ENCODE peak calls at places on chromosomes 6 and 20, in eight cellular contexts. One of them, this sample, is unnamed.

GRCh38 chr6:112117554-112117953 is 30.2 kb downstream of the FAM229B start:
- DNase-seq in right lobe of liver: no peak
- DNase-seq in SW480: peak
- DNase-seq in HFFc6: peak
- DNase-seq in SHP77 treated with DMSO at 0.1 percent for 48 hours: no peak
- DNase-seq in amniotic stem cell: no peak
- DNase-seq in iPS DF 19.7: no peak
- DNase-seq in PC-3: peak
- DNase-seq in this sample: no peak

GRCh38 chr6:14711056-14711703 is 534.7 kb upstream of the JARID2 start:
- DNase-seq in iPS DF 19.7: no peak
- DNase-seq in HFFc6: peak
- DNase-seq in SW480: peak
- DNase-seq in PC-3: peak
- DNase-seq in SHP77 treated with DMSO at 0.1 percent for 48 hours: no peak
- DNase-seq in right lobe of liver: no peak
- DNase-seq in amniotic stem cell: no peak
- DNase-seq in this sample: no peak

GRCh38 chr20:21575167-21575566 is 61.3 kb upstream of the NKX2-2 start:
- DNase-seq in SHP77 treated with DMSO at 0.1 percent for 48 hours: no peak
- DNase-seq in HFFc6: no peak
- DNase-seq in SW480: no peak
- DNase-seq in right lobe of liver: no peak
- DNase-seq in amniotic stem cell: no peak
- DNase-seq in iPS DF 19.7: no peak
- DNase-seq in PC-3: no peak
- DNase-seq in this sample: no peak

GRCh38 chr6:156776470-156776840 is 723 bp upstream of the ARID1B start:
- DNase-seq in iPS DF 19.7: no peak
- DNase-seq in right lobe of liver: no peak
- DNase-seq in amniotic stem cell: no peak
- DNase-seq in SHP77 treated with DMSO at 0.1 percent for 48 hours: peak
- DNase-seq in PC-3: peak
- DNase-seq in HFFc6: peak
- DNase-seq in SW480: peak
- DNase-seq in this sample: no peak

GRCh38 chr20:40769677-40770285 is 80.7 kb upstream of the MAFB start:
- DNase-seq in PC-3: no peak
- DNase-seq in right lobe of liver: no peak
- DNase-seq in SHP77 treated with DMSO at 0.1 percent for 48 hours: no peak
- DNase-seq in SW480: no peak
- DNase-seq in amniotic stem cell: no peak
- DNase-seq in iPS DF 19.7: no peak
- DNase-seq in HFFc6: no peak
- DNase-seq in this sample: no peak

GRCh38 chr6:26056583-26057350 is 30.5 kb upstream of the HFE start:
- DNase-seq in SHP77 treated with DMSO at 0.1 percent for 48 hours: no peak
- DNase-seq in SW480: no peak
- DNase-seq in amniotic stem cell: no peak
- DNase-seq in PC-3: peak
- DNase-seq in right lobe of liver: no peak
- DNase-seq in iPS DF 19.7: no peak
- DNase-seq in HFFc6: no peak
- DNase-seq in this sample: peak

GRCh38 chr20:59191756-59192532 is 28.3 kb downstream of the ZNF831 start:
- DNase-seq in iPS DF 19.7: no peak
- DNase-seq in PC-3: no peak
- DNase-seq in SW480: no peak
- DNase-seq in amniotic stem cell: no peak
- DNase-seq in SHP77 treated with DMSO at 0.1 percent for 48 hours: no peak
- DNase-seq in right lobe of liver: no peak
- DNase-seq in HFFc6: no peak
- DNase-seq in this sample: no peak

GRCh38 chr20:54137115-54137514 is 36.7 kb downstream of the CYP24A1 start:
- DNase-seq in SHP77 treated with DMSO at 0.1 percent for 48 hours: no peak
- DNase-seq in amniotic stem cell: no peak
- DNase-seq in SW480: no peak
- DNase-seq in PC-3: no peak
- DNase-seq in HFFc6: peak
- DNase-seq in right lobe of liver: no peak
- DNase-seq in iPS DF 19.7: no peak
- DNase-seq in this sample: no peak

GRCh38 chr20:58649288-58650180 is 1.5 kb upstream of the STX16 start:
- DNase-seq in SW480: no peak
- DNase-seq in SHP77 treated with DMSO at 0.1 percent for 48 hours: no peak
- DNase-seq in amniotic stem cell: no peak
- DNase-seq in right lobe of liver: peak
- DNase-seq in PC-3: no peak
- DNase-seq in HFFc6: no peak
- DNase-seq in iPS DF 19.7: no peak
- DNase-seq in this sample: no peak

GRCh38 chr6:106502534-106502933 is 126.8 kb downstream of the RTN4IP1 start:
- DNase-seq in SHP77 treated with DMSO at 0.1 percent for 48 hours: no peak
- DNase-seq in right lobe of liver: no peak
- DNase-seq in HFFc6: no peak
- DNase-seq in iPS DF 19.7: no peak
- DNase-seq in PC-3: peak
- DNase-seq in SW480: no peak
- DNase-seq in amniotic stem cell: no peak
- DNase-seq in this sample: no peak

GRCh38 chr6:139303176-139303575 is 11.4 kb upstream of the TXLNB start:
- DNase-seq in HFFc6: no peak
- DNase-seq in SHP77 treated with DMSO at 0.1 percent for 48 hours: no peak
- DNase-seq in iPS DF 19.7: no peak
- DNase-seq in PC-3: no peak
- DNase-seq in amniotic stem cell: no peak
- DNase-seq in right lobe of liver: no peak
- DNase-seq in SW480: no peak
- DNase-seq in this sample: no peak

GRCh38 chr6:47478233-47479155 is 905 bp downstream of the CD2AP start:
- DNase-seq in amniotic stem cell: no peak
- DNase-seq in HFFc6: no peak
- DNase-seq in SW480: peak
- DNase-seq in SHP77 treated with DMSO at 0.1 percent for 48 hours: peak
- DNase-seq in right lobe of liver: peak
- DNase-seq in iPS DF 19.7: no peak
- DNase-seq in PC-3: peak
- DNase-seq in this sample: no peak

GRCh38 chr6:129754750-129755149 is 44.8 kb upstream of the ARHGAP18 start:
- DNase-seq in SW480: no peak
- DNase-seq in right lobe of liver: no peak
- DNase-seq in HFFc6: no peak
- DNase-seq in amniotic stem cell: no peak
- DNase-seq in PC-3: no peak
- DNase-seq in iPS DF 19.7: no peak
- DNase-seq in SHP77 treated with DMSO at 0.1 percent for 48 hours: no peak
- DNase-seq in this sample: no peak

GRCh38 chr6:16949696-16950095 is 152.2 kb upstream of the STMND1 start:
- DNase-seq in iPS DF 19.7: no peak
- DNase-seq in SW480: no peak
- DNase-seq in amniotic stem cell: no peak
- DNase-seq in PC-3: no peak
- DNase-seq in HFFc6: peak
- DNase-seq in right lobe of liver: no peak
- DNase-seq in SHP77 treated with DMSO at 0.1 percent for 48 hours: no peak
- DNase-seq in this sample: no peak

GRCh38 chr20:11822116-11822794 is 95.4 kb upstream of the BTBD3 start:
- DNase-seq in HFFc6: no peak
- DNase-seq in iPS DF 19.7: no peak
- DNase-seq in SW480: no peak
- DNase-seq in PC-3: no peak
- DNase-seq in amniotic stem cell: no peak
- DNase-seq in right lobe of liver: no peak
- DNase-seq in SHP77 treated with DMSO at 0.1 percent for 48 hours: no peak
- DNase-seq in this sample: no peak

GRCh38 chr20:24704899-24705298 is 235.5 kb downstream of the SYNDIG1 start:
- DNase-seq in iPS DF 19.7: no peak
- DNase-seq in PC-3: no peak
- DNase-seq in SW480: no peak
- DNase-seq in HFFc6: no peak
- DNase-seq in right lobe of liver: peak
- DNase-seq in amniotic stem cell: no peak
- DNase-seq in SHP77 treated with DMSO at 0.1 percent for 48 hours: no peak
- DNase-seq in this sample: no peak

GRCh38 chr20:47305667-47306066 is 50.8 kb downstream of the ZMYND8 start:
- DNase-seq in HFFc6: no peak
- DNase-seq in SHP77 treated with DMSO at 0.1 percent for 48 hours: no peak
- DNase-seq in SW480: no peak
- DNase-seq in amniotic stem cell: no peak
- DNase-seq in iPS DF 19.7: no peak
- DNase-seq in PC-3: no peak
- DNase-seq in right lobe of liver: no peak
- DNase-seq in this sample: no peak

GRCh38 chr6:143328885-143329284 is 121.6 kb downstream of the ADAT2 start:
- DNase-seq in right lobe of liver: no peak
- DNase-seq in SW480: no peak
- DNase-seq in HFFc6: peak
- DNase-seq in PC-3: peak
- DNase-seq in amniotic stem cell: no peak
- DNase-seq in iPS DF 19.7: no peak
- DNase-seq in SHP77 treated with DMSO at 0.1 percent for 48 hours: no peak
- DNase-seq in this sample: no peak

GRCh38 chr6:36599791-36600209 is 5.6 kb downstream of the SRSF3 start:
- DNase-seq in right lobe of liver: no peak
- DNase-seq in HFFc6: peak
- DNase-seq in amniotic stem cell: no peak
- DNase-seq in iPS DF 19.7: no peak
- DNase-seq in SHP77 treated with DMSO at 0.1 percent for 48 hours: no peak
- DNase-seq in PC-3: no peak
- DNase-seq in SW480: no peak
- DNase-seq in this sample: no peak

GRCh38 chr6:82959385-82959941 is 106.2 kb downstream of the UBE3D start:
- DNase-seq in PC-3: no peak
- DNase-seq in iPS DF 19.7: peak
- DNase-seq in SW480: no peak
- DNase-seq in HFFc6: peak
- DNase-seq in amniotic stem cell: no peak
- DNase-seq in SHP77 treated with DMSO at 0.1 percent for 48 hours: no peak
- DNase-seq in right lobe of liver: no peak
- DNase-seq in this sample: no peak

GRCh38 chr6:45590751-45591184 is 213.0 kb upstream of the SUPT3H start:
- DNase-seq in SHP77 treated with DMSO at 0.1 percent for 48 hours: no peak
- DNase-seq in right lobe of liver: no peak
- DNase-seq in SW480: no peak
- DNase-seq in HFFc6: no peak
- DNase-seq in amniotic stem cell: no peak
- DNase-seq in PC-3: peak
- DNase-seq in iPS DF 19.7: no peak
- DNase-seq in this sample: no peak

GRCh38 chr6:151313060-151313459 is 73.3 kb downstream of the AKAP12 start:
- DNase-seq in HFFc6: no peak
- DNase-seq in amniotic stem cell: no peak
- DNase-seq in SHP77 treated with DMSO at 0.1 percent for 48 hours: no peak
- DNase-seq in iPS DF 19.7: peak
- DNase-seq in PC-3: no peak
- DNase-seq in SW480: no peak
- DNase-seq in right lobe of liver: no peak
- DNase-seq in this sample: no peak

GRCh38 chr6:99547526-99547925 is 20.9 kb downstream of the CCNC start:
- DNase-seq in iPS DF 19.7: no peak
- DNase-seq in HFFc6: no peak
- DNase-seq in right lobe of liver: no peak
- DNase-seq in PC-3: peak
- DNase-seq in SW480: no peak
- DNase-seq in SHP77 treated with DMSO at 0.1 percent for 48 hours: no peak
- DNase-seq in amniotic stem cell: no peak
- DNase-seq in this sample: no peak

GRCh38 chr20:63969851-63970713 is at the start of gene ZNF512B:
- DNase-seq in SW480: peak
- DNase-seq in PC-3: peak
- DNase-seq in right lobe of liver: peak
- DNase-seq in iPS DF 19.7: no peak
- DNase-seq in SHP77 treated with DMSO at 0.1 percent for 48 hours: no peak
- DNase-seq in HFFc6: no peak
- DNase-seq in amniotic stem cell: no peak
- DNase-seq in this sample: no peak

GRCh38 chr20:39233755-39234154 is 271.6 kb downstream of the DHX35 start:
- DNase-seq in HFFc6: no peak
- DNase-seq in right lobe of liver: no peak
- DNase-seq in PC-3: no peak
- DNase-seq in iPS DF 19.7: no peak
- DNase-seq in SW480: no peak
- DNase-seq in SHP77 treated with DMSO at 0.1 percent for 48 hours: no peak
- DNase-seq in amniotic stem cell: no peak
- DNase-seq in this sample: no peak

GRCh38 chr6:138287144-138287955 is 69.1 kb upstream of the PBOV1 start:
- DNase-seq in amniotic stem cell: no peak
- DNase-seq in SHP77 treated with DMSO at 0.1 percent for 48 hours: no peak
- DNase-seq in iPS DF 19.7: no peak
- DNase-seq in SW480: peak
- DNase-seq in HFFc6: peak
- DNase-seq in PC-3: peak
- DNase-seq in right lobe of liver: peak
- DNase-seq in this sample: peak

GRCh38 chr6:44012078-44012493 is 115.2 kb downstream of the MRPL14 start:
- DNase-seq in iPS DF 19.7: no peak
- DNase-seq in SHP77 treated with DMSO at 0.1 percent for 48 hours: no peak
- DNase-seq in SW480: peak
- DNase-seq in HFFc6: peak
- DNase-seq in right lobe of liver: no peak
- DNase-seq in PC-3: peak
- DNase-seq in amniotic stem cell: peak
- DNase-seq in this sample: no peak

GRCh38 chr20:19257865-19258264 is 45.4 kb downstream of the SLC24A3 start:
- DNase-seq in SW480: no peak
- DNase-seq in right lobe of liver: no peak
- DNase-seq in PC-3: no peak
- DNase-seq in SHP77 treated with DMSO at 0.1 percent for 48 hours: no peak
- DNase-seq in amniotic stem cell: no peak
- DNase-seq in HFFc6: no peak
- DNase-seq in iPS DF 19.7: no peak
- DNase-seq in this sample: no peak

GRCh38 chr6:46581459-46582177 is 71.0 kb downstream of the CYP39A1 start:
- DNase-seq in right lobe of liver: no peak
- DNase-seq in SHP77 treated with DMSO at 0.1 percent for 48 hours: no peak
- DNase-seq in HFFc6: no peak
- DNase-seq in amniotic stem cell: no peak
- DNase-seq in PC-3: no peak
- DNase-seq in iPS DF 19.7: no peak
- DNase-seq in SW480: no peak
- DNase-seq in this sample: no peak

GRCh38 chr6:3061501-3061941 is 6.8 kb upstream of the RIPK1 start:
- DNase-seq in iPS DF 19.7: no peak
- DNase-seq in amniotic stem cell: peak
- DNase-seq in SW480: peak
- DNase-seq in right lobe of liver: no peak
- DNase-seq in SHP77 treated with DMSO at 0.1 percent for 48 hours: no peak
- DNase-seq in HFFc6: peak
- DNase-seq in PC-3: peak
- DNase-seq in this sample: no peak

GRCh38 chr6:19979059-19979458 is 141.9 kb downstream of the ID4 start:
- DNase-seq in SHP77 treated with DMSO at 0.1 percent for 48 hours: no peak
- DNase-seq in HFFc6: no peak
- DNase-seq in PC-3: no peak
- DNase-seq in right lobe of liver: no peak
- DNase-seq in SW480: no peak
- DNase-seq in iPS DF 19.7: no peak
- DNase-seq in amniotic stem cell: no peak
- DNase-seq in this sample: no peak

GRCh38 chr6:159036673-159037072 is 8.1 kb downstream of the TAGAP start:
- DNase-seq in SHP77 treated with DMSO at 0.1 percent for 48 hours: no peak
- DNase-seq in HFFc6: no peak
- DNase-seq in right lobe of liver: no peak
- DNase-seq in amniotic stem cell: no peak
- DNase-seq in PC-3: no peak
- DNase-seq in SW480: no peak
- DNase-seq in iPS DF 19.7: no peak
- DNase-seq in this sample: no peak

GRCh38 chr20:15327123-15327522 is 989.7 kb upstream of the FLRT3 start:
- DNase-seq in SW480: no peak
- DNase-seq in SHP77 treated with DMSO at 0.1 percent for 48 hours: no peak
- DNase-seq in HFFc6: no peak
- DNase-seq in PC-3: no peak
- DNase-seq in iPS DF 19.7: no peak
- DNase-seq in right lobe of liver: no peak
- DNase-seq in amniotic stem cell: no peak
- DNase-seq in this sample: no peak

GRCh38 chr6:139777202-139777970 is 402.9 kb upstream of the CITED2 start:
- DNase-seq in SW480: no peak
- DNase-seq in SHP77 treated with DMSO at 0.1 percent for 48 hours: no peak
- DNase-seq in right lobe of liver: no peak
- DNase-seq in HFFc6: no peak
- DNase-seq in PC-3: no peak
- DNase-seq in iPS DF 19.7: no peak
- DNase-seq in amniotic stem cell: no peak
- DNase-seq in this sample: no peak